ENCODE peak calls at places on chromosomes 5 and 9, in eight cellular contexts. G is A549, K is Kasumi-1, B is NCI-H1092, U is cardiac muscle cell, J is NCI-H774, F is mucosa of descending colon, I is GM13976. L is an unnamed sample.

GRCh38 chr9:98247826-98248657 is 7.4 kb downstream of the TBC1D2 start:
- DNase-seq in G (no peak), K (no peak), B (no peak), U (no peak), J (no peak), F (peak), I (no peak), L (no peak)

GRCh38 chr5:154334406-154335041 is 111.3 kb upstream of the SAP30L start:
- DNase-seq in G (no peak), K (no peak), B (no peak), U (no peak), J (no peak), F (no peak), I (no peak), L (no peak)

GRCh38 chr9:37405764-37406380 is 16.6 kb upstream of the GRHPR start:
- DNase-seq in G (no peak), K (no peak), B (no peak), U (no peak), J (no peak), F (no peak), I (no peak), L (no peak)

GRCh38 chr9:21110708-21111576 is 30.7 kb downstream of the IFNW1 start:
- DNase-seq in G (peak), K (peak), B (peak), U (peak), J (peak), F (no peak), I (peak), L (peak)

GRCh38 chr5:58013542-58014258 is 446.2 kb downstream of the PLK2 start:
- DNase-seq in G (no peak), K (no peak), B (no peak), U (no peak), J (no peak), F (no peak), I (no peak), L (peak)

GRCh38 chr9:16421534-16421933 is 448.9 kb downstream of the BNC2 start:
- DNase-seq in G (no peak), K (no peak), B (no peak), U (peak), J (no peak), F (no peak), I (no peak), L (no peak)

GRCh38 chr5:102107865-102108264 is 188.2 kb downstream of the SLCO4C1 start:
- DNase-seq in G (no peak), K (no peak), B (no peak), U (no peak), J (no peak), F (no peak), I (no peak), L (no peak)

GRCh38 chr5:159465604-159466003 is 135.3 kb upstream of the IL12B start:
- DNase-seq in G (no peak), K (no peak), B (no peak), U (no peak), J (no peak), F (no peak), I (no peak), L (no peak)

GRCh38 chr9:126518763-126519162 is 95.0 kb upstream of the LMX1B start:
- DNase-seq in G (no peak), K (no peak), B (no peak), U (no peak), J (no peak), F (no peak), I (no peak), L (no peak)

GRCh38 chr9:121889990-121890563 is 203.0 kb downstream of the TTLL11 start:
- DNase-seq in G (no peak), K (no peak), B (no peak), U (no peak), J (no peak), F (no peak), I (no peak), L (no peak)

GRCh38 chr9:89797255-89797654 is 192.4 kb downstream of the GADD45G start:
- DNase-seq in G (no peak), K (no peak), B (no peak), U (no peak), J (no peak), F (no peak), I (no peak), L (no peak)

GRCh38 chr9:106921989-106922388 is 59.0 kb downstream of the ZNF462 start:
- DNase-seq in G (no peak), K (no peak), B (no peak), U (no peak), J (no peak), F (no peak), I (no peak), L (no peak)

GRCh38 chr9:693460-694390 is 147.8 kb upstream of the DMRT1 start:
- DNase-seq in G (no peak), K (no peak), B (no peak), U (no peak), J (no peak), F (no peak), I (no peak), L (no peak)

GRCh38 chr5:78560456-78560855 is 88.1 kb downstream of the LHFPL2 start:
- DNase-seq in G (no peak), K (no peak), B (no peak), U (no peak), J (no peak), F (no peak), I (no peak), L (peak)

GRCh38 chr9:89623925-89624420 is 19.2 kb downstream of the GADD45G start:
- DNase-seq in G (no peak), K (peak), B (peak), U (no peak), J (peak), F (no peak), I (no peak), L (no peak)

GRCh38 chr9:16425572-16425971 is 444.9 kb downstream of the BNC2 start:
- DNase-seq in G (no peak), K (no peak), B (no peak), U (no peak), J (no peak), F (no peak), I (no peak), L (no peak)

GRCh38 chr9:137323531-137324331 is 21.7 kb upstream of the NRARP start:
- DNase-seq in G (no peak), K (no peak), B (no peak), U (no peak), J (no peak), F (no peak), I (no peak), L (no peak)

GRCh38 chr9:113949206-113950078 is 73.3 kb downstream of the ZNF618 start:
- DNase-seq in G (no peak), K (no peak), B (no peak), U (no peak), J (no peak), F (no peak), I (no peak), L (no peak)

GRCh38 chr9:6681957-6682501 is 36.5 kb upstream of the GLDC start:
- DNase-seq in G (no peak), K (no peak), B (no peak), U (no peak), J (no peak), F (peak), I (no peak), L (no peak)

GRCh38 chr5:136128416-136128935 is 4.2 kb upstream of the SMAD5 start:
- DNase-seq in G (no peak), K (no peak), B (no peak), U (no peak), J (no peak), F (no peak), I (no peak), L (no peak)

GRCh38 chr9:126935630-126936029 is 21.0 kb downstream of the RALGPS1 start:
- DNase-seq in G (no peak), K (no peak), B (no peak), U (no peak), J (no peak), F (no peak), I (no peak), L (no peak)

GRCh38 chr5:135308245-135308644 is 90.8 kb downstream of the MACROH2A1 start:
- DNase-seq in G (no peak), K (no peak), B (no peak), U (no peak), J (no peak), F (no peak), I (no peak), L (no peak)

GRCh38 chr5:88405783-88406182 is 137.1 kb upstream of the TMEM161B start:
- DNase-seq in G (no peak), K (no peak), B (no peak), U (no peak), J (no peak), F (no peak), I (no peak), L (no peak)

GRCh38 chr9:94029932-94030317 is 54.3 kb upstream of the PTPDC1 start:
- DNase-seq in G (no peak), K (no peak), B (no peak), U (no peak), J (no peak), F (no peak), I (no peak), L (no peak)

GRCh38 chr9:89850633-89851325 is 246.0 kb downstream of the GADD45G start:
- DNase-seq in G (no peak), K (no peak), B (no peak), U (no peak), J (peak), F (no peak), I (no peak), L (no peak)

GRCh38 chr9:84592918-84593317 is 76.6 kb upstream of the NTRK2 start:
- DNase-seq in G (no peak), K (no peak), B (no peak), U (no peak), J (no peak), F (no peak), I (no peak), L (no peak)

GRCh38 chr9:114096041-114096511 is 3.0 kb downstream of the KIF12 start:
- DNase-seq in G (peak), K (no peak), B (no peak), U (no peak), J (no peak), F (no peak), I (no peak), L (no peak)

GRCh38 chr9:91037511-91038482 is 236.2 kb downstream of the SYK start:
- DNase-seq in G (peak), K (no peak), B (no peak), U (no peak), J (no peak), F (peak), I (no peak), L (no peak)

GRCh38 chr5:159559337-159559736 is 229.1 kb upstream of the IL12B start:
- DNase-seq in G (no peak), K (no peak), B (no peak), U (no peak), J (no peak), F (no peak), I (no peak), L (no peak)

GRCh38 chr9:23824241-23825142 is 1.5 kb downstream of the ELAVL2 start:
- DNase-seq in G (no peak), K (no peak), B (no peak), U (peak), J (no peak), F (peak), I (peak), L (peak)